ENCODE peak calls at places on chromosomes 1 and 21, in nine cellular contexts. G, T, E, F, U, A, N, P and R are unnamed samples.

GRCh38 chr1:4016351-4017130 is 116.5 kb upstream of the C1orf174 start:
- DNase-seq in T (no peak), N (no peak), A (no peak), U (no peak), G (no peak), E (no peak), P (no peak), F (no peak), R (no peak)

GRCh38 chr1:159913451-159914192 is 11.7 kb downstream of the TAGLN2 start:
- DNase-seq in N (no peak), E (no peak), A (no peak), T (no peak), U (no peak), P (no peak), G (no peak), F (no peak), R (no peak)

GRCh38 chr1:109255097-109255651 is 5.8 kb downstream of the CELSR2 start:
- DNase-seq in F (no peak), G (no peak), U (no peak), E (no peak), N (peak), P (no peak), T (no peak), A (no peak), R (no peak)

GRCh38 chr1:76082084-76082483 is 7.5 kb downstream of the ST6GALNAC3 start:
- DNase-seq in N (no peak), P (no peak), G (no peak), T (no peak), U (no peak), E (no peak), F (no peak), A (no peak), R (no peak)

GRCh38 chr1:56409112-56409691 is 170.2 kb downstream of the PLPP3 start:
- DNase-seq in E (peak), G (no peak), F (no peak), T (no peak), P (peak), A (peak), N (no peak), U (no peak), R (no peak)

GRCh38 chr1:24849653-24850295 is 80.3 kb downstream of the RUNX3 start:
- DNase-seq in T (no peak), N (no peak), A (peak), G (peak), P (peak), U (no peak), F (no peak), E (no peak), R (peak)

GRCh38 chr1:1020000-1020404 is at the start of gene AGRN:
- DNase-seq in E (peak), N (peak), A (peak), P (peak), G (no peak), T (no peak), F (no peak), U (no peak), R (no peak)

GRCh38 chr21:43976661-43977060 is 35.4 kb upstream of the TRAPPC10 start:
- DNase-seq in G (no peak), U (no peak), E (no peak), P (no peak), T (no peak), A (no peak), N (no peak), F (no peak), R (no peak)

GRCh38 chr1:39737546-39738169 is 1.0 kb upstream of the PPIE start:
- DNase-seq in T (no peak), U (peak), E (no peak), F (no peak), G (peak), N (no peak), P (no peak), A (no peak), R (no peak)

GRCh38 chr1:28602536-28603439 is 10.7 kb downstream of the RAB42 start:
- DNase-seq in E (peak), A (peak), T (peak), U (peak), G (peak), N (peak), P (peak), F (no peak), R (peak)

GRCh38 chr1:184167352-184167751 is 115.8 kb downstream of the TSEN15 start:
- DNase-seq in T (no peak), P (no peak), A (no peak), G (no peak), U (no peak), E (no peak), N (no peak), F (no peak), R (no peak)

GRCh38 chr1:247401310-247402098 is 14.5 kb upstream of the NLRP3 start:
- DNase-seq in E (no peak), G (no peak), U (no peak), P (no peak), T (no peak), N (no peak), F (no peak), A (no peak), R (no peak)

GRCh38 chr1:74613894-74614293 is 59.7 kb downstream of the ERICH3 start:
- DNase-seq in U (no peak), A (no peak), G (no peak), F (no peak), E (no peak), P (no peak), T (no peak), N (no peak), R (no peak)

GRCh38 chr1:86068841-86069756 is 87.5 kb downstream of the COL24A1 start:
- DNase-seq in P (no peak), T (no peak), F (no peak), N (no peak), E (no peak), U (no peak), A (no peak), G (peak), R (no peak)

GRCh38 chr1:25031601-25031965 is 101.5 kb upstream of the RUNX3 start:
- DNase-seq in T (no peak), N (no peak), U (no peak), P (peak), G (no peak), A (peak), E (peak), F (no peak), R (no peak)

GRCh38 chr1:226641671-226642231 is 93.2 kb downstream of the STUM start:
- DNase-seq in F (no peak), T (no peak), N (no peak), A (no peak), E (no peak), P (no peak), U (no peak), G (no peak), R (no peak)

GRCh38 chr1:241272828-241273227 is 84.2 kb downstream of the RGS7 start:
- DNase-seq in E (no peak), G (no peak), U (no peak), T (no peak), P (no peak), A (no peak), N (no peak), F (no peak), R (no peak)

GRCh38 chr1:202315576-202316168 is 26.1 kb downstream of the UBE2T start:
- DNase-seq in A (peak), G (peak), E (peak), T (peak), U (peak), F (no peak), P (peak), N (peak), R (peak)

GRCh38 chr1:61157420-61157987 is 75.1 kb downstream of the NFIA start:
- DNase-seq in E (no peak), N (peak), A (no peak), U (peak), F (no peak), T (no peak), P (peak), G (peak), R (peak)

GRCh38 chr1:218666263-218666662 is 321.1 kb downstream of the TGFB2 start:
- DNase-seq in E (no peak), G (no peak), T (no peak), F (no peak), N (no peak), P (no peak), U (no peak), A (no peak), R (no peak)

GRCh38 chr1:109704173-109704572 is 7.9 kb upstream of the GSTM5 start:
- DNase-seq in N (no peak), A (no peak), E (no peak), P (no peak), F (no peak), T (no peak), G (no peak), U (no peak), R (no peak)

GRCh38 chr1:58881471-58881994 is 97.7 kb upstream of the JUN start:
- DNase-seq in G (peak), T (peak), N (no peak), E (no peak), U (peak), A (no peak), F (no peak), P (peak), R (peak)

GRCh38 chr1:174258148-174258550 is 98.8 kb downstream of the RABGAP1L start:
- DNase-seq in F (no peak), A (peak), G (peak), T (no peak), E (peak), N (peak), U (peak), P (peak), R (peak)

GRCh38 chr1:215018555-215018954 is 64.0 kb upstream of the KCNK2 start:
- DNase-seq in U (peak), N (no peak), G (no peak), A (no peak), F (no peak), E (no peak), P (no peak), T (no peak), R (no peak)

GRCh38 chr1:200367841-200368534 is 41.8 kb downstream of the ZNF281 start:
- DNase-seq in E (no peak), G (peak), P (no peak), A (no peak), N (no peak), T (no peak), U (peak), F (no peak), R (no peak)

GRCh38 chr1:172637522-172637921 is 21.4 kb upstream of the FASLG start:
- DNase-seq in P (peak), E (no peak), U (peak), N (no peak), G (peak), T (no peak), A (no peak), F (no peak), R (no peak)

DNA sequence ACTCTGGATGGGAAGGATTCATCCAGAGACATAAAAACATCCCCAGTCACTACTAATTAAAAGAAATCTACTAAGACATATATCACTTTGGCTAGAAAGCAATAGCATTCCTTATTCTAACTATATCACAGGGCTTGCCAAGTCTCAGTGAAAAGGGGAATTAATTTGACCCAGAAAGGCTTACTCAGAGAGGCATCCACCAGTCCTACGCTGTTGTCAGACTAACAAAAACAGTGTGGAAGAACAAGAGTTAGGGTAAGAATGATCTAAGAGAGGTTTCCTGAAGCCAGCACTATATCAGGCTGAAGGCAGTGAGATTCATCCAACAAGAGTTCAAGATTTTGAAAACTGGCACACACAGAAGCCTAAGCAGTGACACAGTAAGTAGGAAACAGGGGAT is 126.1 kb downstream of the GDAP2 start:
- DNase-seq in P (no peak), N (no peak), E (no peak), G (peak), U (no peak), F (no peak), A (no peak), T (no peak), R (no peak)
- TF ChIP-seq CTCF in P (no peak), N (no peak), E (no peak), G (no peak), U (no peak), F (no peak), A (no peak), T (no peak), R (no peak)

DNA sequence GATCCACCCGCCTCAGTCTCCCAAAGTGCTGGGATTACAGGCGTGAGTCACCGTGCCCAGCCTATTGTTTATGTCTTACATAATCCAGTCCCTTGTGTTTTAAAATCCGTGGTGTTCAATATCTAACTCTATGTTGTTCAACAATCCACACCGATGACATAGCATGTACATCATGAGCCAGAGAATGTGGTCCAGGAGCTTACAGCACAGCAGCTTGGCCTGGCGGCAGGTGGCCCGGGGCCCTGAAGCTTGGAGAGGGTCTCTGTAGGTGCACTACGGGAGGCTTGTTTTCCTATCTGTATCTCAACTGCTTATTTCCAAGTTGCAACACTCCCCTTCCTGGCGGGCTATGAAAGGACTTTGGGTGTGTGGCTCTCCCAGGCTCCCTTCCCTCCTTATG is 138.4 kb downstream of the ADSS2 start:
- DNase-seq in N (no peak), A (no peak), F (no peak), T (no peak), G (no peak), U (no peak), P (no peak), E (no peak), R (no peak)
- TF ChIP-seq CTCF in N (no peak), A (no peak), F (no peak), T (no peak), G (no peak), U (no peak), P (no peak), E (no peak), R (no peak)

GRCh38 chr1:229243638-229244037 is 27.3 kb upstream of the RAB4A start:
- DNase-seq in G (no peak), N (no peak), A (no peak), U (no peak), E (no peak), F (no peak), T (no peak), P (no peak), R (no peak)

GRCh38 chr1:229247871-229248270 is 23.0 kb upstream of the RAB4A start:
- DNase-seq in G (no peak), N (no peak), E (no peak), U (no peak), P (no peak), T (no peak), A (no peak), F (no peak), R (no peak)

GRCh38 chr1:229241390-229241789 is 29.5 kb upstream of the RAB4A start:
- DNase-seq in E (no peak), U (no peak), G (no peak), T (no peak), A (no peak), N (no peak), P (no peak), F (no peak), R (no peak)

GRCh38 chr1:229240532-229240931 is 30.4 kb upstream of the RAB4A start:
- DNase-seq in N (no peak), P (no peak), A (no peak), F (no peak), E (no peak), G (no peak), U (no peak), T (no peak), R (no peak)

DNA sequence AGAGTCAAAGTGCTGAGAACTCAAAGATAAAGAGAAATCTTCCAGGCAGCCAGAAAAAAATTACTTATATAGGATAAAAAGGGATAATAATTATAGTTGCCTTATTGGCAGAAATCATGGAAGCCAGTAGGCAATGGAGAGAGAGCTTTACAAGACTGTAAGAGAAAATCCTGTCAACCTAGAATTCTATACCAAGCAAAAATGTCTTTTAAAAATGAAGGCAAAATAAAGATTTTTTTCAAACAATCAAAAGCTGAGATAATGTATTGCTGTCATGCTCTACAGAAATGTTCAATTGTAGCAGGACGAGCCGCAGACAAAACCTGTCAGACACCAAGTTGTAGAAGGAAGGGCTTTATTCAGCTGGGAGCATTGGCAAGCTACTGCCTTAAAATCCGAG is 26.8 kb upstream of the RAB4A start:
- DNase-seq in A (no peak), U (no peak), T (no peak), N (no peak), E (no peak), F (no peak), P (no peak), G (no peak), R (no peak)
- TF ChIP-seq CTCF in A (no peak), U (no peak), T (no peak), N (no peak), E (no peak), F (no peak), P (no peak), G (no peak), R (no peak)

DNA sequence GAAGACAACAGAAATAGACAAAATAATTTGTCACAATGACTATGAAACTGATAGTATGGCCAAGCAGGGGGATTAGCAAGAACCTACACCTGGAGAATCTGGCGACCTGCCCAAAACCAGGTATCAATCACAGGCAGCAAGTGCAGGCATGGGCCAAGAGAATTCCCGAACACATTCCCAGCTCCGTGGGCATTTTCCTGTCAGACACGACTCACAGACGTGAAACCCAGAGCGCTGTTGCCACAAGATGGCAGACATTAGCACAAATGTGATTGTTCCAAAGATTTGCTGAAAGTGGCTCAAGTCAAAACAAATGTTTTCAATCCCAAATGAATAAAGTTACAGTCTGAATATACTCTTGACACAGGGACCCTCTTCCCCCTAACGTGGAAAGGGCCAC is 36.8 kb downstream of the HLCS start:
- DNase-seq in E (no peak), A (no peak), U (peak), T (peak), N (no peak), G (peak), P (no peak), F (no peak), R (no peak)
- TF ChIP-seq CTCF in E (no peak), A (no peak), U (peak), T (no peak), N (peak), G (no peak), P (no peak), F (no peak), R (peak)

GRCh38 chr1:32899586-32900296 is 1.4 kb downstream of the TMEM54 start:
- DNase-seq in N (peak), T (no peak), G (no peak), F (no peak), U (no peak), E (no peak), P (no peak), A (no peak), R (no peak)

GRCh38 chr1:32897082-32898049 is 3.8 kb downstream of the TMEM54 start:
- DNase-seq in G (no peak), U (no peak), P (no peak), N (peak), T (no peak), E (no peak), A (no peak), F (no peak), R (no peak)

GRCh38 chr1:32900371-32900955 is 726 bp downstream of the TMEM54 start:
- DNase-seq in F (no peak), G (no peak), A (no peak), P (no peak), T (no peak), N (peak), E (no peak), U (no peak), R (no peak)

GRCh38 chr1:32898056-32898455 is 3.1 kb downstream of the TMEM54 start:
- DNase-seq in F (no peak), N (peak), T (no peak), A (no peak), G (no peak), P (no peak), U (no peak), E (no peak), R (no peak)

GRCh38 chr1:32898958-32899357 is 2.2 kb downstream of the TMEM54 start:
- DNase-seq in A (no peak), U (no peak), F (no peak), E (no peak), T (no peak), N (peak), G (no peak), P (no peak), R (no peak)
- TF ChIP-seq CTCF in A (no peak), U (no peak), F (no peak), E (no peak), T (no peak), N (no peak), G (no peak), P (no peak), R (no peak)

DNA sequence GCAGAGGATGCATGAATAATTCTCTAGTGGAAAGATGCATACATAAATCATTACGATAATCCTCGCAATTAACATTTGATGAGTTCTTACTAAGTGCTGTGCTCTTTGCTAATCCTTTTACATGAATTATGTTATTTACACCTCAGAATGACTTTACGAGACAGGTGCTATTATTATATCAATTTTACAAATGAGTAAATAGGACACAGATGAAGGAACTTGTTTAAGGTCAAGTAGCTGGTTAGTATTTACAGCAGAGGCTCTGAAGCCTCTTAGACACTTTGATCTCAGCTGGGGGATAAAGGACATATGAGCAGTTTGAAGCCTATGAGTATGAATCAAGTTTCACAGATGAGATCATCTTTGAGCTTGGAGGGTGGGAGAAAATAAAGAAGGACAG is 112.9 kb upstream of the ADAMTS5 start:
- DNase-seq in P (no peak), T (no peak), A (no peak), U (no peak), N (no peak), G (no peak), E (no peak), F (no peak), R (no peak)
- TF ChIP-seq CTCF in P (no peak), T (no peak), A (no peak), U (no peak), N (no peak), G (no peak), E (no peak), F (no peak), R (no peak)

GRCh38 chr1:216721878-216722277 is 1.4 kb downstream of the ESRRG start:
- DNase-seq in T (no peak), E (no peak), G (no peak), U (no peak), P (no peak), F (no peak), N (no peak), A (no peak), R (no peak)
- TF ChIP-seq CTCF in T (no peak), E (no peak), G (no peak), U (no peak), P (no peak), F (no peak), N (no peak), A (no peak), R (peak)

GRCh38 chr1:18239671-18240070 is 132.1 kb downstream of the IGSF21 start:
- DNase-seq in E (no peak), N (no peak), A (no peak), F (no peak), U (peak), G (no peak), P (no peak), T (no peak), R (no peak)
- TF ChIP-seq CTCF in E (no peak), N (no peak), A (no peak), F (no peak), U (no peak), G (no peak), P (no peak), T (no peak), R (no peak)